ENCODE peak calls at places on chromosome 1, in ten cellular contexts. X is T-cell; Y is Calu3; A is aorta; D is A549; G is activated T-cell treated with anti-CD3 and anti-CD28 coated beads, Interleukin-2, amount 50 U/mL, for 72 hours; F is NCI-H2171 treated with DMSO at 0.1 percent for 48 hours; K is GM04504; H is neural progenitor cell; S is H9. B is an unnamed sample.
A peak's percentile ranks its signal among the peaks of the same experiment; 100 is the strongest.

GRCh38 chr1:106798991-106799390 is 257.5 kb upstream of the PRMT6 start:
- DNase-seq in Y (peak; percentile 1), D (no peak), K (no peak), X (no peak), S (no peak), H (no peak), F (no peak), A (no peak), G (no peak), B (no peak)

GRCh38 chr1:50278352-50278878 is 144.8 kb downstream of the DMRTA2 start:
- DNase-seq in X (no peak), A (no peak), F (no peak), D (no peak), G (no peak), Y (no peak), S (no peak), H (no peak), K (no peak), B (no peak)

GRCh38 chr1:34190692-34191091 is 14.0 kb downstream of the C1orf94 start:
- DNase-seq in F (no peak), A (no peak), H (no peak), X (no peak), K (no peak), S (no peak), Y (no peak), G (no peak), D (no peak), B (no peak)

GRCh38 chr1:58783993-58784757 is at the start of gene JUN:
- DNase-seq in A (peak; percentile 100), K (peak; percentile 100), S (peak; percentile 99), H (peak; percentile 99), G (peak; percentile 99), X (peak; percentile 96), D (peak; percentile 98), F (peak; percentile 100), Y (peak; percentile 98), B (peak; percentile 100)

GRCh38 chr1:154117642-154118041 is 37.2 kb downstream of the NUP210L start:
- DNase-seq in Y (no peak), H (no peak), X (no peak), K (no peak), F (no peak), A (no peak), S (no peak), D (no peak), G (no peak), B (no peak)

GRCh38 chr1:40783001-40783905 is at the start of gene KCNQ4:
- DNase-seq in S (peak; percentile 73), D (no peak), G (no peak), K (no peak), F (peak; percentile 65), H (peak; percentile 91), A (peak; percentile 69), Y (peak; percentile 47), X (no peak), B (no peak)

GRCh38 chr1:218463194-218464156 is 118.3 kb downstream of the TGFB2 start:
- DNase-seq in D (peak; percentile 65), X (no peak), S (no peak), H (peak; percentile 70), F (no peak), K (no peak), Y (no peak), A (peak; percentile 87), G (no peak), B (peak; percentile 64)

GRCh38 chr1:35120458-35121133 is 41.4 kb downstream of the ZMYM1 start:
- DNase-seq in D (no peak), Y (no peak), S (peak; percentile 54), A (no peak), X (no peak), K (no peak), H (no peak), G (peak; percentile 22), F (no peak), B (peak; percentile 18)

GRCh38 chr1:149845416-149845815 is 54.0 kb upstream of the BOLA1 start:
- DNase-seq in K (no peak), A (no peak), X (no peak), F (no peak), G (no peak), D (no peak), Y (no peak), S (peak; percentile 77), H (peak; percentile 20), B (no peak)

GRCh38 chr1:147089457-147089856 is 82.8 kb downstream of the PRKAB2 start:
- DNase-seq in Y (no peak), G (no peak), X (no peak), F (no peak), D (no peak), K (no peak), H (no peak), S (no peak), A (no peak), B (no peak)

GRCh38 chr1:85495556-85495955 is 30.6 kb upstream of the DDAH1 start:
- DNase-seq in F (peak; percentile 48), S (no peak), H (no peak), Y (peak; percentile 67), K (peak; percentile 36), D (peak; percentile 41), X (no peak), G (no peak), A (no peak), B (no peak)

GRCh38 chr1:3272321-3273045 is 182.0 kb upstream of the ARHGEF16 start:
- DNase-seq in X (no peak), K (no peak), S (no peak), F (no peak), Y (no peak), A (no peak), G (no peak), D (no peak), H (no peak), B (no peak)

GRCh38 chr1:50349242-50349565 is 74.0 kb downstream of the DMRTA2 start:
- DNase-seq in S (no peak), K (no peak), Y (no peak), D (no peak), G (no peak), X (no peak), H (no peak), F (no peak), A (no peak), B (no peak)